ENCODE peak calls at places on chromosomes 13 and 19, in six cellular contexts. D, S, X, V, F and E are unnamed samples.

GRCh38 chr13:95027638-95028037 is 273.6 kb downstream of the ABCC4 start:
- DNase-seq in D (no peak), S (no peak), X (no peak), V (no peak), F (no peak), E (no peak)

GRCh38 chr13:97588993-97589392 is 155.0 kb downstream of the RAP2A start:
- DNase-seq in D (no peak), S (no peak), X (no peak), V (no peak), F (no peak), E (no peak)

GRCh38 chr19:45901432-45901903 is 945 bp downstream of the MYPOP start:
- DNase-seq in D (no peak), S (no peak), X (no peak), V (peak), F (peak), E (peak)

GRCh38 chr13:48874165-48874564 is 101.5 kb upstream of the FNDC3A start:
- DNase-seq in D (no peak), S (no peak), X (no peak), V (no peak), F (no peak), E (no peak)

GRCh38 chr13:34567558-34567957 is 374.5 kb upstream of the NBEA start:
- DNase-seq in D (no peak), S (no peak), X (no peak), V (no peak), F (no peak), E (no peak)

GRCh38 chr19:20365146-20365545 is 198.1 kb downstream of the ZNF486 start:
- DNase-seq in D (no peak), S (no peak), X (no peak), V (no peak), F (no peak), E (no peak)

GRCh38 chr13:80297094-80297493 is 43.8 kb downstream of the SPRY2 start:
- DNase-seq in D (no peak), S (no peak), X (no peak), V (no peak), F (no peak), E (no peak)

GRCh38 chr13:45713721-45714120 is 11.6 kb downstream of the CBY2 start:
- DNase-seq in D (no peak), S (no peak), X (no peak), V (no peak), F (no peak), E (no peak)

GRCh38 chr19:46574533-46574932 is 26.6 kb upstream of the CALM3 start:
- DNase-seq in D (no peak), S (no peak), X (no peak), V (peak), F (no peak), E (no peak)

GRCh38 chr19:30088567-30088966 is 146.5 kb downstream of the URI1 start:
- DNase-seq in D (no peak), S (no peak), X (no peak), V (no peak), F (no peak), E (no peak)

GRCh38 chr13:29573190-29573589 is 22.3 kb downstream of the SLC7A1 start:
- DNase-seq in D (no peak), S (peak), X (no peak), V (no peak), F (peak), E (no peak)

GRCh38 chr13:30037306-30037705 is 186.9 kb upstream of the UBL3 start:
- DNase-seq in D (no peak), S (no peak), X (no peak), V (no peak), F (no peak), E (no peak)

GRCh38 chr19:39506944-39507714 is 7.8 kb upstream of the SELENOV start:
- DNase-seq in D (no peak), S (peak), X (peak), V (no peak), F (peak), E (no peak)

GRCh38 chr19:10517361-10517759 is at the start of gene S1PR5:
- DNase-seq in D (no peak), S (peak), X (peak), V (no peak), F (no peak), E (no peak)

GRCh38 chr19:12983561-12984142 is 11.6 kb upstream of the NFIX start:
- DNase-seq in D (peak), S (peak), X (peak), V (peak), F (peak), E (peak)

GRCh38 chr13:26465514-26465913 is 92.0 kb upstream of the WASF3 start:
- DNase-seq in D (no peak), S (no peak), X (no peak), V (no peak), F (no peak), E (no peak)

GRCh38 chr13:87671824-87672603 is 843 bp downstream of the SLITRK5 start:
- DNase-seq in D (no peak), S (peak), X (no peak), V (no peak), F (no peak), E (peak)

GRCh38 chr19:19911150-19911549 is 10.4 kb downstream of the ZNF93 start:
- DNase-seq in D (no peak), S (no peak), X (no peak), V (no peak), F (no peak), E (no peak)

GRCh38 chr19:33691736-33692135 is 70.0 kb downstream of the CHST8 start:
- DNase-seq in D (no peak), S (no peak), X (no peak), V (no peak), F (no peak), E (no peak)

GRCh38 chr19:42352216-42352892 is 26.9 kb downstream of the MEGF8 start:
- DNase-seq in D (no peak), S (peak), X (peak), V (no peak), F (no peak), E (no peak)

GRCh38 chr19:17078038-17078919 is 2.7 kb downstream of the MYO9B start:
- DNase-seq in D (no peak), S (no peak), X (no peak), V (no peak), F (no peak), E (no peak)

GRCh38 chr19:12202250-12202649 is 39.4 kb downstream of the ZNF136 start:
- DNase-seq in D (peak), S (no peak), X (no peak), V (peak), F (no peak), E (no peak)

GRCh38 chr19:46654621-46655152 is 6.3 kb downstream of the DACT3 start:
- DNase-seq in D (no peak), S (peak), X (no peak), V (no peak), F (no peak), E (no peak)

GRCh38 chr13:90232291-90232690 is 1115.2 kb upstream of the MIR17HG start:
- DNase-seq in D (no peak), S (no peak), X (no peak), V (no peak), F (no peak), E (no peak)

GRCh38 chr19:2527716-2528115 is 51.8 kb downstream of the GADD45B start:
- DNase-seq in D (no peak), S (no peak), X (no peak), V (no peak), F (no peak), E (no peak)

GRCh38 chr19:40592170-40592569 is 9.0 kb upstream of the LTBP4 start:
- DNase-seq in D (no peak), S (peak), X (peak), V (no peak), F (peak), E (no peak)

GRCh38 chr19:40219721-40220276 is 1.6 kb upstream of the TTC9B start:
- DNase-seq in D (no peak), S (no peak), X (peak), V (no peak), F (peak), E (no peak)